ENCODE peak calls at places on chromosome 14, in four cellular contexts. T, V, A and Y are unnamed samples.

GRCh38 chr14:49919825-49920224 is 26.9 kb downstream of the ARF6 start:
- DNase-seq in A (no peak), V (no peak), T (no peak), Y (no peak)

GRCh38 chr14:29671034-29671433 is 256.6 kb downstream of the PRKD1 start:
- DNase-seq in V (no peak), A (no peak), T (no peak), Y (no peak)

GRCh38 chr14:80172380-80173055 is 38.8 kb downstream of the DIO2 start:
- DNase-seq in A (no peak), T (no peak), V (no peak), Y (no peak)

GRCh38 chr14:24876996-24877395 is 173.0 kb downstream of the STXBP6 start:
- DNase-seq in A (no peak), V (no peak), T (no peak), Y (no peak)

GRCh38 chr14:53022593-53022992 is 71.7 kb upstream of the FERMT2 start:
- DNase-seq in V (no peak), A (no peak), T (no peak), Y (no peak)

GRCh38 chr14:60327447-60328331 is 78.7 kb downstream of the PPM1A start:
- DNase-seq in A (no peak), T (no peak), V (no peak), Y (peak; percentile 15)

GRCh38 chr14:69959136-69959535 is 79.9 kb downstream of the SMOC1 start:
- DNase-seq in V (no peak), A (no peak), T (no peak), Y (no peak)

GRCh38 chr14:45526715-45527549 is 273.9 kb upstream of the MIS18BP1 start:
- DNase-seq in A (no peak), V (no peak), T (no peak), Y (no peak)

GRCh38 chr14:103696466-103697071 is 18.7 kb downstream of the XRCC3 start:
- DNase-seq in A (no peak), T (no peak), V (no peak), Y (no peak)

GRCh38 chr14:96754845-96755184 is 42.4 kb upstream of the VRK1 start:
- DNase-seq in V (no peak), A (no peak), T (no peak), Y (no peak)

GRCh38 chr14:100317897-100318808 is 5.0 kb upstream of the SLC25A47 start:
- DNase-seq in A (no peak), V (peak; percentile 35), T (peak; percentile 88), Y (peak; percentile 59)

GRCh38 chr14:72644758-72645489 is 249.0 kb downstream of the DPF3 start:
- DNase-seq in T (no peak), A (no peak), V (no peak), Y (no peak)

GRCh38 chr14:68359862-68360552 is 432.9 kb downstream of the ZFP36L1 start:
- DNase-seq in A (no peak), T (peak; percentile 83), V (no peak), Y (no peak)
- H3K27ac ChIP-seq in A (peak overlapping the region; percentile 26), T (no peak overlapping the region), V (no peak overlapping the region), Y (no peak overlapping the region)

GRCh38 chr14:104775073-104775489 is 20.5 kb downstream of the AKT1 start:
- DNase-seq in A (no peak), V (no peak), T (no peak), Y (no peak)
- H3K36me3 ChIP-seq in A (peaks cover 20% of the 10 kb centered on the region), V (peaks cover 38% of the 10 kb centered on the region), T (no peaks in the 10 kb centered on the region), Y (no peaks in the 10 kb centered on the region)

DNA sequence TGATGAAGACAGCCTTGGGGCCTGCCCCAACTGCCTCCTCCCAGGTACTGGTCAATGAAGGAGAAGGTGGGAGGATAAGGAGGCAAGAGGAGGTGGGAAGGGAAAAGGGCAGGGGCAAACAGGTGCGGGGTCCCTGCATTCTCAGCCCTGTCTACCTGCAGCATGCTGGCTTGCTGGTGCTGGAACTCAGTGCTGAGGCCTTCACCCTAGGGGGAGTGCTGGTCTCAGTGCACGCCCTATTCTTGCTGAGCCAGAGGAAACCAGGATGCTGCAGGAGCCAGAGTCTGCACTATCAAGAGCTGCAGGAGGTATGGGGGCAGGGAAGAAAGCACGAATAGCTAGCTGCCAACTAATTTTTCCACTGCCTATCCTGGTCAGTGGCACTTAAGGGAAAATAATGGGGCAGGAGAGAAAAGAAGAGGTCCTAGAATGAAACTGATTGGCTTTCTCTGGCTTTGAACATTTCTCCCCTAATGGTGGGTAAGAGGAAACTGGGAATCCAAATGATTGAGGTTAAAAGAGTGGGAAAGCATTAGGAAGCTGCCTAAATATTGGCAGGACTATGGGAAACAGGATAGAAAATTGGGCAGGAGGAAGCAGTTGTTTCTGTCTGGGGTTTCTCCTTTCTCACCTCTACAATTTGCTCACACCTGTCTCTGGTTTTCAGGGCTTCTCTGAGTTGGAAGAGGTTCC is 1.8 kb downstream of the TMEM253 start:
- DNase-seq in T (no peak), V (no peak), A (no peak), Y (no peak)
- H3K4me1 ChIP-seq in T (no peaks in the 10 kb centered on the region), V (peaks cover 26% of the 10 kb centered on the region), A (peaks cover 92% of the 10 kb centered on the region), Y (peaks cover 25% of the 10 kb centered on the region)

GRCh38 chr14:95507174-95507573 is 9.3 kb downstream of the SYNE3 start:
- DNase-seq in T (peak; percentile 85), V (no peak), A (no peak), Y (no peak)
- H3K27ac ChIP-seq in T (peak overlapping the region; percentile 30), V (no peak overlapping the region), A (peak overlapping the region; percentile 12), Y (no peak overlapping the region)

DNA sequence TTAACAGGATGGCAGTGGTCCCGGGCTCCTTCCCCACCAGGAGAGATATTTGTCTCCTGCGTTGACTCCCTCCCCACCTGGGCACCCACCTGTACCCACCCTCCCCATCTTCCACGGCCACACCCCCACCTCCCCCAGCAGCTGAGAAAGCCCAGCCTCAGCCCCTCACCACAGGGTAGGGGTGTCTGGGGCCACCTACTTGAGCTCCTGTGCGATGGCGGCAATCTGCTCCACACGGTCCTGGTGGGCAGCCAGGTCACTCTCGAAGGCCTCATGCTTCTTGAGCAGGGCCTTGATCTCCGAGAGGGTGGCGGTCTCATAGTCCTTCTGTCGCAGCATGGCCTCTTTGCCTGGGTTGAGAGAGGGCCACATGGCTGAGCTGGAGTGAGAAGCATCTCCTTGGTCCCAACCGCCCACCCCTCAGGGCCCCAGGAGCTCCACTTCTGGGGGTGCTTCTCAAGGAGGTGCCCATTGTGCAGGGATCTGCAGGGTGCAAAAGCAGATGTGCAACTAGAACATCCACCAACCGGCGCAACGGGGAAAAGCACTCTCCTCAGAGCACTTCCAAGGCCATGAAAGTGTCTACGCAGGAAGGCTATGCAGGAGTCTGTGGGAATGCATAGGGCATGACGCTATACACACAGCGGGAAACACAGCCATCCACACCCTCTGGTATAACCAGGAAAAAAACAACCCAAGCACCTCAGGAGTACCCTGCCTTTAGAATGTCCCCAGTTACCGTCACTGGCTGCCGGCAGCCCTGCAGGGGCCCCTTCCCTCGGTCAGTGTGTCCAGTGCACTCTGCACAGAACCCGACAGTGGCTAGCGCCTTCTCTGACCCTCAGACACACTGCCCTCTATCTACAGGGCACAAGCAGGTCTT is 92.6 kb upstream of the ZFP36L1 start:
- DNase-seq in V (no peak), T (no peak), A (no peak), Y (no peak)
- H3K36me3 ChIP-seq in V (peaks cover 50% of the 10 kb centered on the region), T (peaks cover 24% of the 10 kb centered on the region), A (peaks cover 24% of the 10 kb centered on the region), Y (peaks cover 31% of the 10 kb centered on the region)

GRCh38 chr14:93970589-93970966 is 5.8 kb downstream of the ASB2 start:
- DNase-seq in A (no peak), V (peak; percentile 55), T (no peak), Y (peak; percentile 57)
- H3K4me1 ChIP-seq in A (peaks cover 72% of the 10 kb centered on the region), V (peaks cover 16% of the 10 kb centered on the region), T (peaks cover 6% of the 10 kb centered on the region), Y (peaks cover 15% of the 10 kb centered on the region)

GRCh38 chr14:99238234-99238633 is 33.8 kb downstream of the BCL11B start:
- DNase-seq in V (no peak), A (no peak), T (no peak), Y (no peak)
- H3K27ac ChIP-seq in V (peak overlapping the region; percentile 97), A (no peak overlapping the region), T (no peak overlapping the region), Y (no peak overlapping the region)

GRCh38 chr14:102348376-102348775 is 14.3 kb downstream of the CINP start:
- DNase-seq in V (no peak), A (no peak), T (no peak), Y (no peak)

GRCh38 chr14:102344485-102344884 is 18.2 kb downstream of the CINP start:
- DNase-seq in A (no peak), V (no peak), T (no peak), Y (no peak)

GRCh38 chr14:102344084-102344483 is 18.6 kb downstream of the CINP start:
- DNase-seq in A (no peak), V (no peak), T (no peak), Y (no peak)

GRCh38 chr14:102345232-102345631 is 17.5 kb downstream of the CINP start:
- DNase-seq in T (no peak), V (no peak), A (no peak), Y (no peak)

GRCh38 chr14:102346645-102347044 is 16.0 kb downstream of the CINP start:
- DNase-seq in T (no peak), V (no peak), A (no peak), Y (no peak)
- H3K36me3 ChIP-seq in T (peaks cover 8% of the 10 kb centered on the region), V (peaks cover 41% of the 10 kb centered on the region), A (no peaks in the 10 kb centered on the region), Y (peaks cover 18% of the 10 kb centered on the region)